ENCODE peak calls at places on chromosome 21, in nine cellular contexts. R is foreskin fibroblast; Y is CMK; D is dorsolateral prefrontal cortex; A is ELR; E is psoas muscle; H is heart right ventricle; M is naive thymus-derived CD4-positive, alpha-beta T cell; C is amygdala. S is an unnamed sample.

GRCh38 chr21:33976082-33976979 is 60.7 kb upstream of the ATP5PO start:
- DNase-seq in H (peak), C (no peak), Y (peak), A (peak), E (no peak), R (peak), M (peak), D (no peak), S (peak)

GRCh38 chr21:44653656-44654575 is 543 bp downstream of the KRTAP12-4 start:
- DNase-seq in R (no peak), D (no peak), E (no peak), M (no peak), C (no peak), A (no peak), H (no peak), Y (no peak), S (peak)

GRCh38 chr21:46171996-46172862 is 12.0 kb downstream of the SPATC1L start:
- DNase-seq in D (peak), H (no peak), C (no peak), E (no peak), Y (no peak), R (no peak), A (no peak), M (no peak), S (no peak)

GRCh38 chr21:38956791-38957571 is 151.3 kb downstream of the ETS2 start:
- DNase-seq in E (no peak), M (no peak), D (peak), R (no peak), Y (no peak), A (peak), C (no peak), H (no peak), S (no peak)

GRCh38 chr21:39721885-39722284 is 23.1 kb upstream of the IGSF5 start:
- DNase-seq in R (no peak), H (no peak), A (no peak), E (no peak), Y (no peak), D (no peak), C (no peak), M (no peak), S (no peak)

GRCh38 chr21:45545236-45545570 is 3.0 kb upstream of the SLC19A1 start:
- DNase-seq in C (no peak), E (no peak), A (no peak), M (no peak), D (no peak), R (no peak), H (no peak), Y (no peak), S (no peak)

GRCh38 chr21:14358775-14359174 is 24.2 kb downstream of the HSPA13 start:
- DNase-seq in A (peak), H (no peak), R (no peak), M (no peak), E (no peak), Y (no peak), C (no peak), D (no peak), S (no peak)

GRCh38 chr21:41426656-41427311 is 745 bp downstream of the MX1 start:
- DNase-seq in E (no peak), Y (no peak), A (no peak), D (no peak), R (no peak), C (no peak), H (no peak), M (peak), S (no peak)

GRCh38 chr21:43771698-43772367 is 4.3 kb downstream of the CSTB start:
- DNase-seq in C (no peak), H (no peak), M (no peak), D (no peak), A (no peak), Y (no peak), E (no peak), R (no peak), S (no peak)

GRCh38 chr21:32334980-32335471 is 36.4 kb downstream of the MRAP start:
- DNase-seq in C (peak), D (peak), M (no peak), R (peak), E (no peak), Y (no peak), H (no peak), A (no peak), S (no peak)

GRCh38 chr21:45982256-45982757 is 737 bp downstream of the COL6A1 start:
- DNase-seq in E (peak), R (no peak), C (no peak), M (no peak), Y (no peak), D (no peak), A (peak), H (peak), S (peak)

GRCh38 chr21:29384608-29385359 is 86.1 kb downstream of the BACH1 start:
- DNase-seq in D (no peak), R (no peak), M (no peak), Y (no peak), E (no peak), H (no peak), C (no peak), A (no peak), S (no peak)

GRCh38 chr21:25925936-25926335 is 191.2 kb downstream of the GABPA start:
- DNase-seq in H (no peak), R (no peak), Y (peak), M (no peak), D (no peak), C (no peak), E (no peak), A (no peak), S (no peak)

GRCh38 chr21:34630536-34631143 is 15.7 kb upstream of the RCAN1 start:
- DNase-seq in E (no peak), M (no peak), Y (no peak), A (peak), H (no peak), C (no peak), D (no peak), R (peak), S (no peak)

GRCh38 chr21:36337099-36337509 is 17.1 kb downstream of the MORC3 start:
- DNase-seq in E (no peak), C (no peak), D (no peak), H (no peak), Y (no peak), R (peak), M (no peak), A (peak), S (no peak)

GRCh38 chr21:24395320-24395933 is 1211.9 kb downstream of the MRPL39 start:
- DNase-seq in D (no peak), M (no peak), R (no peak), A (peak), C (no peak), E (no peak), Y (no peak), H (no peak), S (no peak)

GRCh38 chr21:14591882-14592281 is 45.8 kb upstream of the SAMSN1 start:
- DNase-seq in H (no peak), R (no peak), D (no peak), M (peak), C (no peak), Y (no peak), A (no peak), E (peak), S (peak)

GRCh38 chr21:46117586-46118304 is 19.8 kb downstream of the COL6A2 start:
- DNase-seq in A (no peak), R (no peak), D (peak), H (peak), M (peak), Y (no peak), C (no peak), E (peak), S (peak)

GRCh38 chr21:37862536-37862935 is 53.7 kb downstream of the KCNJ6 start:
- DNase-seq in A (peak), E (no peak), Y (no peak), C (no peak), M (no peak), R (no peak), H (no peak), D (no peak), S (no peak)

GRCh38 chr21:19490481-19490880 is 1086.9 kb upstream of the TMPRSS15 start:
- DNase-seq in H (no peak), D (no peak), Y (peak), M (no peak), R (no peak), C (no peak), E (no peak), A (no peak), S (no peak)